ENCODE peak calls at places on chromosome 21, in eight cellular contexts. N is activated T-helper 2 cell treated with anti-CD3 and anti-CD28 coated beads, Interferon-gamma antibody, Interleukin-2, Interleukin-4, amounts not matched to agents 10 μg/mL and 5 μg/mL and 100 μg/mL, durations not matched to agents 14 hours and 24 hours and 36 hours; L is tibial artery; J is T-cell; Y is stimulated activated CD4-positive, alpha-beta T cell treated with anti-CD3 and anti-CD28 coated beads, Interleukin-15, amount 100 ng/mL, for 24 hours; D is RCC 7860; B is NCI-H2171; A is stimulated activated CD8-positive, alpha-beta memory T cell treated with anti-CD3 and anti-CD28 coated beads, Interleukin-12 subunit alpha, Interleukin-12 subunit beta, amount 100 ng/mL, for 1 hour. W is an unnamed sample.
A peak's percentile ranks its signal among the peaks of the same experiment; 100 is the strongest.

GRCh38 chr21:40512590-40512989 is 334.4 kb downstream of the DSCAM start:
- DNase-seq in A (no peak), B (no peak), L (no peak), D (no peak), J (no peak), Y (peak; percentile 26), N (no peak), W (no peak)

GRCh38 chr21:36769051-36769867 is 70.3 kb downstream of the SIM2 start:
- DNase-seq in L (no peak), B (no peak), N (no peak), D (no peak), Y (no peak), A (no peak), J (no peak), W (no peak)

GRCh38 chr21:35303085-35303484 is 254.0 kb upstream of the RUNX1 start:
- DNase-seq in D (peak; percentile 98), B (no peak), Y (no peak), J (no peak), A (no peak), L (no peak), N (no peak), W (no peak)

GRCh38 chr21:44372616-44373015 is 19.2 kb downstream of the TRPM2 start:
- DNase-seq in B (no peak), D (no peak), Y (no peak), N (no peak), A (no peak), L (no peak), J (no peak), W (no peak)

GRCh38 chr21:33751120-33751519 is 108.8 kb downstream of the ITSN1 start:
- DNase-seq in A (no peak), B (no peak), J (no peak), D (no peak), L (no peak), Y (no peak), N (no peak), W (no peak)

GRCh38 chr21:36806103-36806502 is 107.2 kb downstream of the SIM2 start:
- DNase-seq in J (no peak), Y (no peak), B (no peak), A (no peak), L (no peak), D (peak; percentile 61), N (no peak), W (no peak)

GRCh38 chr21:26840912-26841311 is 4.3 kb downstream of the ADAMTS1 start:
- DNase-seq in J (no peak), D (peak; percentile 94), L (peak; percentile 89), N (no peak), A (no peak), B (no peak), Y (no peak), W (no peak)

GRCh38 chr21:38721983-38722382 is 83.7 kb upstream of the ETS2 start:
- DNase-seq in D (no peak), A (no peak), J (no peak), L (no peak), B (no peak), N (no peak), Y (no peak), W (no peak)

GRCh38 chr21:14918542-14918941 is 146.3 kb downstream of the NRIP1 start:
- DNase-seq in L (no peak), J (no peak), Y (no peak), N (no peak), D (no peak), A (no peak), B (no peak), W (no peak)

GRCh38 chr21:45030637-45031218 is 43.7 kb upstream of the ADARB1 start:
- DNase-seq in A (no peak), Y (no peak), L (peak; percentile 84), B (no peak), J (no peak), D (no peak), N (no peak), W (no peak)

GRCh38 chr21:29443398-29444010 is 144.8 kb downstream of the BACH1 start:
- DNase-seq in D (no peak), J (no peak), Y (no peak), N (no peak), A (no peak), B (no peak), L (no peak), W (no peak)

GRCh38 chr21:44950351-44950750 is 10.5 kb downstream of the SLX9 start:
- DNase-seq in N (no peak), B (no peak), D (no peak), L (peak; percentile 82), J (no peak), Y (no peak), A (no peak), W (no peak)

GRCh38 chr21:37367301-37367757 is 756 bp downstream of the DYRK1A start:
- DNase-seq in B (no peak), A (no peak), Y (peak; percentile 31), L (no peak), D (no peak), N (no peak), J (no peak), W (no peak)

GRCh38 chr21:45596704-45597318 is 46.7 kb upstream of the PCBP3 start:
- DNase-seq in J (peak; percentile 79), A (peak; percentile 80), Y (peak; percentile 90), B (peak; percentile 42), L (peak; percentile 74), D (peak; percentile 48), N (peak; percentile 72), W (peak; percentile 93)

GRCh38 chr21:32826317-32827167 is 55.0 kb upstream of the PAXBP1 start:
- DNase-seq in B (peak; percentile 21), A (no peak), Y (peak; percentile 43), N (peak; percentile 20), L (no peak), D (peak; percentile 34), J (peak; percentile 3), W (no peak)

GRCh38 chr21:16913010-16913409 is 599.8 kb upstream of the CXADR start:
- DNase-seq in L (no peak), J (no peak), B (no peak), D (no peak), Y (no peak), A (no peak), N (no peak), W (no peak)

W was measured in activated effector memory CD4-positive, alpha-beta T cell treated with anti-CD3 and anti-CD28 coated beads, Interleukin-2, amount 50 U/mL, for 16 hours.